ENCODE peak calls at places on chromosome 17, in five cellular contexts. Y, L, C, U and Z are unnamed samples.

GRCh38 chr17:15263206-15263579 is 1.9 kb downstream of the PMP22 start:
- DNase-seq in Y (peak; percentile 98), L (peak; percentile 78), C (no peak), U (peak; percentile 90), Z (no peak)

GRCh38 chr17:6162216-6162615 is 92.0 kb downstream of the WSCD1 start:
- DNase-seq in Y (no peak), L (no peak), C (no peak), U (no peak), Z (peak; percentile 59)

GRCh38 chr17:30379303-30380105 is 777 bp downstream of the CPD start:
- DNase-seq in Y (no peak), L (peak; percentile 43), C (no peak), U (peak; percentile 29), Z (peak; percentile 22)

GRCh38 chr17:64661981-64662773 is at the start of gene SMURF2:
- DNase-seq in Y (peak; percentile 87), L (peak; percentile 83), C (peak; percentile 80), U (peak; percentile 85), Z (peak; percentile 74)

GRCh38 chr17:29107933-29108805 is 65.2 kb downstream of the PIPOX start:
- DNase-seq in Y (no peak), L (peak; percentile 65), C (no peak), U (peak; percentile 63), Z (no peak)

GRCh38 chr17:77287432-77288068 is 146.8 kb downstream of the SEC14L1 start:
- DNase-seq in Y (no peak), L (no peak), C (no peak), U (peak; percentile 50), Z (peak; percentile 90)

GRCh38 chr17:9824094-9824493 is 1.6 kb upstream of the GLP2R start:
- DNase-seq in Y (no peak), L (no peak), C (no peak), U (no peak), Z (no peak)

GRCh38 chr17:29570521-29570920 is 2.0 kb downstream of the TP53I13 start:
- DNase-seq in Y (peak; percentile 45), L (no peak), C (no peak), U (no peak), Z (no peak)

GRCh38 chr17:68600881-68601564 is at the start of gene FAM20A:
- DNase-seq in Y (no peak), L (peak; percentile 79), C (no peak), U (peak; percentile 69), Z (peak; percentile 19)

GRCh38 chr17:68539536-68540469 is 27.6 kb downstream of the PRKAR1A start:
- DNase-seq in Y (no peak), L (peak; percentile 58), C (no peak), U (no peak), Z (no peak)

GRCh38 chr17:72563952-72564351 is 443.1 kb downstream of the SOX9 start:
- DNase-seq in Y (no peak), L (no peak), C (no peak), U (no peak), Z (no peak)

GRCh38 chr17:6639651-6640535 is 618 bp downstream of the KIAA0753 start:
- DNase-seq in Y (peak; percentile 63), L (no peak), C (no peak), U (peak; percentile 42), Z (peak; percentile 33)

GRCh38 chr17:42843358-42843934 is 934 bp upstream of the AOC2 start:
- DNase-seq in Y (no peak), L (no peak), C (no peak), U (peak; percentile 37), Z (peak; percentile 28)

GRCh38 chr17:57498443-57498842 is 242.1 kb downstream of the MSI2 start:
- DNase-seq in Y (no peak), L (no peak), C (no peak), U (no peak), Z (no peak)

GRCh38 chr17:44794699-44795413 is 35.2 kb downstream of the GJC1 start:
- DNase-seq in Y (peak; percentile 73), L (no peak), C (no peak), U (no peak), Z (peak; percentile 60)

GRCh38 chr17:42183741-42184711 is 1.2 kb downstream of the HCRT start:
- DNase-seq in Y (peak; percentile 86), L (peak; percentile 77), C (peak; percentile 65), U (peak; percentile 74), Z (peak; percentile 67)

GRCh38 chr17:3535253-3535995 is 22.2 kb downstream of the TRPV3 start:
- DNase-seq in Y (no peak), L (peak; percentile 44), C (peak; percentile 58), U (peak; percentile 53), Z (no peak)

GRCh38 chr17:34357398-34357797 is 1.1 kb downstream of the CCL13 start:
- DNase-seq in Y (no peak), L (no peak), C (no peak), U (no peak), Z (no peak)

GRCh38 chr17:2194778-2195417 is 108.7 kb downstream of the SMG6 start:
- DNase-seq in Y (no peak), L (no peak), C (no peak), U (no peak), Z (no peak)

GRCh38 chr17:57605734-57606105 is 139.4 kb downstream of the CCDC182 start:
- DNase-seq in Y (peak; percentile 42), L (no peak), C (no peak), U (no peak), Z (no peak)

GRCh38 chr17:9842057-9842758 is 16.5 kb downstream of the GLP2R start:
- DNase-seq in Y (peak; percentile 87), L (peak; percentile 44), C (no peak), U (no peak), Z (no peak)

DNA sequence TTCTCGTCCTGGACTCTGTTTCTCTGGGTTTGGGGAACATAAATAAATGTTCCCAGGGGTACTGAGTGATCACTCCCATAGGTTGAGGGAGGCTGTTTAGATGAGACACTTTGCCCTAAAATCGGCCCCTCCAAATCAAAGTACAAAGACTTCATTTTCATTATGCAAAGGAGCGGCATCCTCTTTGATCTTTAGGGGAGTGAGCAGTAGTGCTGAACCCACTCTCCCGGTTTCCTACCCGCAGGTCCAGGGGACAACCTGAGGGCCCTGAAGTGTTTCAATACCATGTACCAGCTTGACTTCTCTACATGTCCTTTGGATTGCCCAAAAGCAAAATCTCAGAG is 3.6 kb downstream of the HOXB6 start:
- DNase-seq in Y (no peak), L (no peak), C (no peak), U (no peak), Z (no peak)
- H3K27me3 ChIP-seq in Y (peaks cover 100% of the 10 kb centered on the region), L (peaks cover 75% of the 10 kb centered on the region), C (peaks cover 61% of the 10 kb centered on the region), U (peaks cover 98% of the 10 kb centered on the region), Z (no peaks in the 10 kb centered on the region)

GRCh38 chr17:76023900-76024237 is 3.2 kb downstream of the EVPL start:
- DNase-seq in Y (no peak), L (no peak), C (no peak), U (no peak), Z (no peak)

GRCh38 chr17:76022973-76023899 is 3.9 kb downstream of the EVPL start:
- DNase-seq in Y (no peak), L (no peak), C (no peak), U (no peak), Z (no peak)

GRCh38 chr17:76022285-76022684 is 4.8 kb downstream of the EVPL start:
- DNase-seq in Y (no peak), L (no peak), C (no peak), U (no peak), Z (no peak)

GRCh38 chr17:76025294-76025693 is 1.8 kb downstream of the EVPL start:
- DNase-seq in Y (no peak), L (no peak), C (no peak), U (no peak), Z (no peak)

DNA sequence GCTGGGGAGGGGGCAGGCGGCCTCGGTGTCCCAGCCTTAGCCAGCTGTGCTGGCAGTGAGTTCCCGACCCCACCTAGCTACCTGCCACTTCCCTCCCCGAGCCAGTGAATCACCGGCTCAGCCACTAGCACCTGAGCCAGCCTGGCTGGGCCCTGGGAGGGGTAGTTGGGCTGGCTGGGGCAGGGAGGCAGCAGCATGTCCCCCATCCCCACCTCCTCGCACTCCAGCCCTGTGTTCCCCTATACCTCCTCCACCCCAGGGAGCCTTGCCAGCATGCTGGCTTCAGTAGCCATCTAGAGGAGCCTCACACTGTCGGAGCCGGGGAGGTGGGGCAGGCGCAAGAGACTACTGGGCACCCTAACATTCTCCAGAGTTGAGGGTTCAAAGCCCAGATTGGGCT is 2.8 kb downstream of the EVPL start:
- DNase-seq in Y (no peak), L (no peak), C (no peak), U (no peak), Z (no peak)
- H3K27ac ChIP-seq in Y (no peak overlapping the region), L (no peak overlapping the region), C (no peak overlapping the region), U (no peak overlapping the region), Z (no peak overlapping the region)

DNA sequence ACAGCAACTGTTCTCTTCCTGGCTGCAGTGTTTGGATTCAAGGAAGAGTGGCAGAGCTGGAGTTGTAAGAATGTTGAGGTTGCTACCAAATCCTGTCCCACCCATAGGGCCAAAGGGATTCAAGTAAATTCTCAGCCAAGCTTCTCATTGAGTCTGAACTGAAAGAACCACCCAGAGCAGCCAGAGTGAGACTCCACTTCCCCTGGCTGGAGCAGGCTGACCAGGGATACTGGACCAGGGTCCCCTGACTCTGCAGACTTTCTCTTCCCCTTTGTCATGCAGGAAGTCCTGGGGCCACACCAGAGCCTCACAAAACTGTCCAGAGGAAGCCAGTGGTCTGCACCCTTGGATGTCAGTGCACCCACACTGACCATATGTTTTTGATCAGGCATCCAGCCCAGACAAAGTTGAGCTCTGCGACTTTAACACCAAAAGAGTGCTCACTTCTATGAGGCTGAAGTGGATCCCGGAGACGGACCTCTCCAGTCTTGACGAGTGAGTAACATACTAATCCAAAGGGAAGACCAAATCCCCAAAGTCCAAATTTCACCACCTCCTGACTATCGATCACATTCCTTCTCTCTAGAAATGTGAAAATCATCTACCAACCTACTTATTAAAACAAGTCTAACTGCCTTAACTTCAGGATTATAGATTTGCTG is 4.1 kb downstream of the NXN start:
- DNase-seq in Y (no peak), L (no peak), C (no peak), U (no peak), Z (no peak)
- H3K4me3 ChIP-seq in Y (no peak overlapping the region), L (no peak overlapping the region), C (no peak overlapping the region), U (no peak overlapping the region), Z (no peak overlapping the region)

DNA sequence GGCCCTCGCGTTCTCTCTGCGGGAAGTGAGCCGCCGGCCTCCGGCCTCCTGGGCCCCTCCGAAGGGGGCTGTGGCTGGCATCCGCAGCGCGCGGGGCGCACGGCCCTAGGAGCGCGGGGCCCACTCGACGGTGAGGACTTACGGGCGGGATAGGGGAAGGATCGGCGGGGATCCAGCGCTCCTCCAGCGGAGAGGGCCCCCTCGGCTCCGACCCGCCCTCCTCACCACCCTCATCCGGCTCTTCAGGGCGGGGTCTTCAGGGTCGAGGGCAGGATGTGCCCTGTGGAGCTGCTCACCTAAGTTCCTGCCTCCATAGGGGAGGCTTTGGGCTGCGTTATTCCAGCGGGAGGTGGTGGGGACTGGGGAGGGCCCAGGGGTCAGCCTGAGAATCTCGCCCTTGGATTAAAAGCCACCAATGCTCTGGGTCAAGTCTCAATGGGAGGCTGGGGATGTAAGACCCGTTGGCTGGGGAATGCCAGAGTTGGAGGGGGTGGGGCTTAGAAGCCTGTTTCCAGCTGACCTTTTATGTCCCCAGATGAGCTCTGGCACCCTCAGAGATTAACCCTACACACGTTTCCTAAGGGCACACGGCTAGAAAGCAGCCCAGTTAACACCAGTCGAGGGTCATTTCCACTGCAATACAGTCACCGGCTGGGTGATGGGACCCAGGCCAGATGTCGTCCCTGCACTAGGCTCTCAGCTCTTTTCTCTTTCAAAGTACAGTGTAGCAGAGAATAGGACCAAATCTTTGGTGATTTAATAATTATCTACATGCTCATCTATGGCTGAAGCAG is 13.4 kb downstream of the TBX2 start:
- DNase-seq in Y (peak; percentile 70), L (no peak), C (no peak), U (peak; percentile 15), Z (no peak)
- H3K27me3 ChIP-seq in Y (no peaks in the 10 kb centered on the region), L (peaks cover 13% of the 10 kb centered on the region), C (peaks cover 19% of the 10 kb centered on the region), U (peaks cover 20% of the 10 kb centered on the region), Z (no peaks in the 10 kb centered on the region)

GRCh38 chr17:74771319-74771914 is 4.7 kb downstream of the NAT9 start:
- DNase-seq in Y (no peak), L (no peak), C (no peak), U (no peak), Z (no peak)
- H3K27ac ChIP-seq in Y (no peak overlapping the region), L (no peak overlapping the region), C (no peak overlapping the region), U (no peak overlapping the region), Z (no peak overlapping the region)